ENCODE peak calls at places on chromosomes 6 and 20, in seven cellular contexts. K, J, W, L, G, Y and M are unnamed samples.
A peak's percentile ranks its signal among the peaks of the same experiment; 100 is the strongest.

GRCh38 chr6:35216832-35217811 is 3.4 kb downstream of the SCUBE3 start:
- DNase-seq in K (peak; percentile 68), J (no peak), W (no peak), L (no peak), G (no peak), Y (no peak), M (peak; percentile 74)

GRCh38 chr20:52056203-52057062 is 135.1 kb downstream of the ZFP64 start:
- DNase-seq in K (no peak), J (no peak), W (no peak), L (no peak), G (no peak), Y (peak; percentile 7), M (peak; percentile 88)

GRCh38 chr20:57896563-57896962 is 186.7 kb upstream of the PMEPA1 start:
- DNase-seq in K (no peak), J (no peak), W (no peak), L (no peak), G (no peak), Y (no peak), M (no peak)

GRCh38 chr6:130012728-130013127 is 5.7 kb upstream of the L3MBTL3 start:
- DNase-seq in K (no peak), J (no peak), W (no peak), L (no peak), G (no peak), Y (no peak), M (no peak)

GRCh38 chr6:164104432-164104831 is 689.9 kb downstream of the QKI start:
- DNase-seq in K (no peak), J (no peak), W (no peak), L (no peak), G (no peak), Y (no peak), M (no peak)

GRCh38 chr6:139973602-139974373 is 599.3 kb upstream of the CITED2 start:
- DNase-seq in K (peak; percentile 42), J (no peak), W (no peak), L (no peak), G (no peak), Y (no peak), M (peak; percentile 22)

GRCh38 chr20:3786126-3786484 is 435 bp downstream of the CENPB start:
- DNase-seq in K (peak; percentile 60), J (no peak), W (peak; percentile 61), L (peak; percentile 56), G (peak; percentile 74), Y (no peak), M (peak; percentile 95)

GRCh38 chr6:110938176-110938575 is 20.3 kb upstream of the GTF3C6 start:
- DNase-seq in K (no peak), J (no peak), W (no peak), L (no peak), G (no peak), Y (no peak), M (peak; percentile 45)

GRCh38 chr6:506508-506907 is 115.0 kb downstream of the IRF4 start:
- DNase-seq in K (no peak), J (no peak), W (no peak), L (no peak), G (no peak), Y (no peak), M (no peak)

GRCh38 chr6:125197795-125198269 is 44.3 kb downstream of the TPD52L1 start:
- DNase-seq in K (peak; percentile 70), J (no peak), W (peak; percentile 69), L (peak; percentile 37), G (peak; percentile 56), Y (peak; percentile 49), M (peak; percentile 60)

GRCh38 chr6:76862966-76863365 is 600.3 kb downstream of the HTR1B start:
- DNase-seq in K (no peak), J (no peak), W (no peak), L (no peak), G (no peak), Y (no peak), M (no peak)

GRCh38 chr6:76861403-76861802 is 601.9 kb downstream of the HTR1B start:
- DNase-seq in K (peak; percentile 48), J (no peak), W (no peak), L (no peak), G (no peak), Y (peak; percentile 7), M (no peak)

GRCh38 chr6:76866091-76866490 is 597.2 kb downstream of the HTR1B start:
- DNase-seq in K (no peak), J (no peak), W (no peak), L (no peak), G (no peak), Y (no peak), M (no peak)

GRCh38 chr6:76867182-76867581 is 596.1 kb downstream of the HTR1B start:
- DNase-seq in K (no peak), J (no peak), W (no peak), L (no peak), G (no peak), Y (no peak), M (no peak)
- H3K4me1 ChIP-seq in K (no peaks in the 10 kb centered on the region), J (no peaks in the 10 kb centered on the region), W (no peaks in the 10 kb centered on the region), L (no peaks in the 10 kb centered on the region), G (no peaks in the 10 kb centered on the region), Y (no peaks in the 10 kb centered on the region), M (peaks cover 7% of the 10 kb centered on the region)

GRCh38 chr20:32213870-32214269 is 6.2 kb downstream of the POFUT1 start:
- DNase-seq in K (no peak), J (no peak), W (no peak), L (no peak), G (no peak), Y (no peak), M (no peak)
- H3K4me1 ChIP-seq in K (no peaks in the 10 kb centered on the region), J (peaks cover 9% of the 10 kb centered on the region), W (peaks cover 16% of the 10 kb centered on the region), L (peaks cover 9% of the 10 kb centered on the region), G (no peaks in the 10 kb centered on the region), Y (peaks cover 1% of the 10 kb centered on the region), M (peaks cover 5% of the 10 kb centered on the region)

GRCh38 chr20:32968833-32969241 is 35.4 kb downstream of the SUN5 start:
- DNase-seq in K (no peak), J (no peak), W (no peak), L (no peak), G (no peak), Y (no peak), M (peak; percentile 90)

GRCh38 chr20:32971703-32972161 is 32.5 kb downstream of the SUN5 start:
- DNase-seq in K (peak; percentile 69), J (no peak), W (no peak), L (no peak), G (no peak), Y (no peak), M (no peak)

GRCh38 chr20:32970973-32971300 is 33.3 kb downstream of the SUN5 start:
- DNase-seq in K (no peak), J (no peak), W (no peak), L (no peak), G (no peak), Y (no peak), M (no peak)

GRCh38 chr20:32969356-32970114 is 34.7 kb downstream of the SUN5 start:
- DNase-seq in K (no peak), J (no peak), W (no peak), L (no peak), G (no peak), Y (no peak), M (no peak)

GRCh38 chr20:32970115-32970972 is 33.9 kb downstream of the SUN5 start:
- DNase-seq in K (no peak), J (no peak), W (no peak), L (no peak), G (no peak), Y (no peak), M (no peak)
- H3K4me1 ChIP-seq in K (peaks cover 16% of the 10 kb centered on the region), J (peaks cover 98% of the 10 kb centered on the region), W (no peaks in the 10 kb centered on the region), L (peaks cover 33% of the 10 kb centered on the region), G (no peaks in the 10 kb centered on the region), Y (no peaks in the 10 kb centered on the region), M (peaks cover 5% of the 10 kb centered on the region)

DNA sequence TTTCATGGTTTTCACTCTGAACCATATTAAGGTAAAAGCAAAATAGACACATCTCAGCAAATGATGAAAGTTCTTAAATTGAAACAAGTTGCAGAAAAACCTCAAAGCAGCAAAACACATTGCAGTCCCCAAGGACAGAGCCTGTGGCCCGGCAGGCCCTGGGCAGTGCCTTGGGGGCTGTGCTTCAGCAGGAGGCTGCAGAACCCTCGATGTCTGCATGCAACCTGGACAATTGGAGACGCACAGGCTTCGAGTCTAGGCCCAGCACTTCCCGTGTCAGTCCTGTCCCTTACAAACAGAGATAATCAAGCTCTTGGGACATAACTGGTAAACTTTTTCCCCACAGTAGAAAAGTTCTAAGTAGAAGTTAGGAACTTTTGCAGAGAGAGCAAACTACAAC is 9.2 kb downstream of the PYGB start:
- DNase-seq in K (no peak), J (no peak), W (no peak), L (no peak), G (no peak), Y (no peak), M (no peak)
- H3K4me1 ChIP-seq in K (peaks cover 62% of the 10 kb centered on the region), J (peaks cover 16% of the 10 kb centered on the region), W (peaks cover 20% of the 10 kb centered on the region), L (peaks cover 52% of the 10 kb centered on the region), G (no peaks in the 10 kb centered on the region), Y (peaks cover 30% of the 10 kb centered on the region), M (peaks cover 24% of the 10 kb centered on the region)

GRCh38 chr6:32083812-32084768 is 25.0 kb downstream of the TNXB start:
- DNase-seq in K (no peak), J (no peak), W (no peak), L (no peak), G (no peak), Y (no peak), M (peak; percentile 76)

GRCh38 chr6:32079566-32080290 is 29.4 kb downstream of the TNXB start:
- DNase-seq in K (no peak), J (no peak), W (no peak), L (no peak), G (no peak), Y (no peak), M (peak; percentile 67)

GRCh38 chr6:32081676-32082075 is 27.5 kb downstream of the TNXB start:
- DNase-seq in K (no peak), J (no peak), W (peak; percentile 63), L (no peak), G (no peak), Y (no peak), M (peak; percentile 70)

GRCh38 chr6:32082951-32083350 is 26.2 kb downstream of the TNXB start:
- DNase-seq in K (no peak), J (no peak), W (peak; percentile 79), L (peak; percentile 48), G (no peak), Y (no peak), M (peak; percentile 98)

GRCh38 chr6:32081168-32081624 is 27.9 kb downstream of the TNXB start:
- DNase-seq in K (no peak), J (no peak), W (peak; percentile 85), L (peak; percentile 64), G (no peak), Y (no peak), M (peak; percentile 99)
- H3K4me1 ChIP-seq in K (no peaks in the 10 kb centered on the region), J (no peaks in the 10 kb centered on the region), W (no peaks in the 10 kb centered on the region), L (peaks cover 20% of the 10 kb centered on the region), G (no peaks in the 10 kb centered on the region), Y (peaks cover 3% of the 10 kb centered on the region), M (peaks cover 44% of the 10 kb centered on the region)

GRCh38 chr20:49183444-49183843 is 4.7 kb downstream of the STAU1 start:
- DNase-seq in K (no peak), J (no peak), W (no peak), L (no peak), G (no peak), Y (no peak), M (no peak)
- H3K4me1 ChIP-seq in K (peaks cover 15% of the 10 kb centered on the region), J (peaks cover 47% of the 10 kb centered on the region), W (peaks cover 50% of the 10 kb centered on the region), L (peaks cover 72% of the 10 kb centered on the region), G (peaks cover 27% of the 10 kb centered on the region), Y (peaks cover 9% of the 10 kb centered on the region), M (peaks cover 10% of the 10 kb centered on the region)